ENCODE peak calls at places on chromosomes 13 and 19, in ten cellular contexts. One of them, this sample, is unnamed.

GRCh38 chr19:29576761-29577661 is 29.1 kb upstream of the POP4 start:
- DNase-seq in nephron progenitor cell: no peak
- DNase-seq in right lobe of liver: no peak
- DNase-seq in foreskin fibroblast: no peak
- DNase-seq in neural progenitor cell: no peak
- DNase-seq in AG09319: no peak
- DNase-seq in uterus: no peak
- DNase-seq in WTC11: no peak
- DNase-seq in fibroblast of mammary gland: peak
- DNase-seq in OCI-LY7: no peak
- DNase-seq in this sample: no peak

GRCh38 chr19:17873661-17874422 is 2.1 kb downstream of the SLC5A5 start:
- DNase-seq in nephron progenitor cell: peak
- DNase-seq in right lobe of liver: no peak
- DNase-seq in foreskin fibroblast: no peak
- DNase-seq in neural progenitor cell: peak
- DNase-seq in AG09319: no peak
- DNase-seq in uterus: no peak
- DNase-seq in WTC11: peak
- DNase-seq in fibroblast of mammary gland: no peak
- DNase-seq in OCI-LY7: peak
- DNase-seq in this sample: no peak

GRCh38 chr13:24719139-24719538 is 38.9 kb downstream of the ATP12A start:
- DNase-seq in nephron progenitor cell: no peak
- DNase-seq in right lobe of liver: no peak
- DNase-seq in foreskin fibroblast: no peak
- DNase-seq in neural progenitor cell: no peak
- DNase-seq in AG09319: no peak
- DNase-seq in uterus: no peak
- DNase-seq in WTC11: no peak
- DNase-seq in fibroblast of mammary gland: no peak
- DNase-seq in OCI-LY7: no peak
- DNase-seq in this sample: no peak

GRCh38 chr19:17086129-17086528 is 10.6 kb downstream of the MYO9B start:
- DNase-seq in nephron progenitor cell: no peak
- DNase-seq in right lobe of liver: no peak
- DNase-seq in foreskin fibroblast: no peak
- DNase-seq in neural progenitor cell: no peak
- DNase-seq in AG09319: no peak
- DNase-seq in uterus: no peak
- DNase-seq in WTC11: no peak
- DNase-seq in fibroblast of mammary gland: no peak
- DNase-seq in OCI-LY7: no peak
- DNase-seq in this sample: no peak

GRCh38 chr13:30998548-30999140 is 66.2 kb downstream of the TEX26 start:
- DNase-seq in nephron progenitor cell: no peak
- DNase-seq in right lobe of liver: no peak
- DNase-seq in foreskin fibroblast: peak
- DNase-seq in neural progenitor cell: peak
- DNase-seq in AG09319: peak
- DNase-seq in uterus: no peak
- DNase-seq in WTC11: no peak
- DNase-seq in fibroblast of mammary gland: peak
- DNase-seq in OCI-LY7: no peak
- DNase-seq in this sample: peak

GRCh38 chr19:55158848-55159793 is 1.6 kb upstream of the TNNI3 start:
- DNase-seq in nephron progenitor cell: no peak
- DNase-seq in right lobe of liver: no peak
- DNase-seq in foreskin fibroblast: no peak
- DNase-seq in neural progenitor cell: no peak
- DNase-seq in AG09319: no peak
- DNase-seq in uterus: no peak
- DNase-seq in WTC11: peak
- DNase-seq in fibroblast of mammary gland: peak
- DNase-seq in OCI-LY7: no peak
- DNase-seq in this sample: no peak

GRCh38 chr13:40801255-40802217 is 12.1 kb downstream of the SLC25A15 start:
- DNase-seq in nephron progenitor cell: no peak
- DNase-seq in right lobe of liver: no peak
- DNase-seq in foreskin fibroblast: no peak
- DNase-seq in neural progenitor cell: no peak
- DNase-seq in AG09319: no peak
- DNase-seq in uterus: no peak
- DNase-seq in WTC11: no peak
- DNase-seq in fibroblast of mammary gland: no peak
- DNase-seq in OCI-LY7: no peak
- DNase-seq in this sample: no peak

GRCh38 chr19:58550362-58551122 is 4.4 kb downstream of the CHMP2A start:
- DNase-seq in nephron progenitor cell: no peak
- DNase-seq in right lobe of liver: no peak
- DNase-seq in foreskin fibroblast: no peak
- DNase-seq in neural progenitor cell: no peak
- DNase-seq in AG09319: no peak
- DNase-seq in uterus: no peak
- DNase-seq in WTC11: no peak
- DNase-seq in fibroblast of mammary gland: no peak
- DNase-seq in OCI-LY7: no peak
- DNase-seq in this sample: no peak

GRCh38 chr19:11767633-11768133 is 883 bp downstream of the ZNF441 start:
- DNase-seq in nephron progenitor cell: peak
- DNase-seq in right lobe of liver: peak
- DNase-seq in foreskin fibroblast: peak
- DNase-seq in neural progenitor cell: peak
- DNase-seq in AG09319: no peak
- DNase-seq in uterus: peak
- DNase-seq in WTC11: no peak
- DNase-seq in fibroblast of mammary gland: peak
- DNase-seq in OCI-LY7: peak
- DNase-seq in this sample: no peak

GRCh38 chr13:71610876-71611275 is 256.1 kb downstream of the DACH1 start:
- DNase-seq in nephron progenitor cell: no peak
- DNase-seq in right lobe of liver: no peak
- DNase-seq in foreskin fibroblast: no peak
- DNase-seq in neural progenitor cell: no peak
- DNase-seq in AG09319: no peak
- DNase-seq in uterus: no peak
- DNase-seq in WTC11: no peak
- DNase-seq in fibroblast of mammary gland: no peak
- DNase-seq in OCI-LY7: no peak
- DNase-seq in this sample: no peak

GRCh38 chr13:106132216-106132615 is 403.2 kb downstream of the EFNB2 start:
- DNase-seq in nephron progenitor cell: no peak
- DNase-seq in right lobe of liver: no peak
- DNase-seq in foreskin fibroblast: no peak
- DNase-seq in neural progenitor cell: no peak
- DNase-seq in AG09319: no peak
- DNase-seq in uterus: no peak
- DNase-seq in WTC11: no peak
- DNase-seq in fibroblast of mammary gland: no peak
- DNase-seq in OCI-LY7: no peak
- DNase-seq in this sample: no peak

DNA sequence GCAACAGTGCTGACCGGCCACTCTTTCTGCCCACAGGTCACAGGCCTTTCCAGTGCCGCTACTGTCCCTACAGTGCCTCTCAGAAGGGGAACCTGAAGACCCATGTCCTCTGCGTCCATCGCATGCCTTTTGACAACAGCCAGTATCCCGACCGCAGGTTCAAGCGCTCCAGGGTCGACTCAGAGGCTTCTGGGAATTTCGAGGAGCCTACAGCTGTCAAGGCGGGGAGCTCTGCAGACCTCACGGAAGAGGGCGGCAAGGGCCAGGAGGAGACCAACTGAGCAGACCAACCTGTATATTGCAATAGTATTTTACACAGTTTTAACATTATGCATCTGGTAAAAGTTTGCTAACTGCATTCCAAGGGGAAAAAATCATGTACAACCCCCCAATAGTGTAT is 338.5 kb downstream of the ZNF536 start:
- DNase-seq in nephron progenitor cell: no peak
- DNase-seq in right lobe of liver: no peak
- DNase-seq in foreskin fibroblast: no peak
- DNase-seq in neural progenitor cell: no peak
- DNase-seq in AG09319: no peak
- DNase-seq in uterus: no peak
- DNase-seq in WTC11: no peak
- DNase-seq in fibroblast of mammary gland: no peak
- DNase-seq in OCI-LY7: no peak
- DNase-seq in this sample: no peak
- TF ChIP-seq CTCF in nephron progenitor cell: no peak
- TF ChIP-seq CTCF in right lobe of liver: no peak
- TF ChIP-seq CTCF in foreskin fibroblast: no peak
- TF ChIP-seq CTCF in neural progenitor cell: no peak
- TF ChIP-seq CTCF in AG09319: no peak
- TF ChIP-seq CTCF in uterus: no peak
- TF ChIP-seq CTCF in WTC11: no peak
- TF ChIP-seq CTCF in fibroblast of mammary gland: no peak
- TF ChIP-seq CTCF in OCI-LY7: no peak
- TF ChIP-seq CTCF in this sample: no peak

GRCh38 chr13:37069597-37070103 is 10.2 kb upstream of the SUPT20H start:
- DNase-seq in nephron progenitor cell: no peak
- DNase-seq in right lobe of liver: no peak
- DNase-seq in foreskin fibroblast: no peak
- DNase-seq in neural progenitor cell: no peak
- DNase-seq in AG09319: no peak
- DNase-seq in uterus: no peak
- DNase-seq in WTC11: no peak
- DNase-seq in fibroblast of mammary gland: no peak
- DNase-seq in OCI-LY7: no peak
- DNase-seq in this sample: no peak

GRCh38 chr13:37070145-37070695 is 10.7 kb upstream of the SUPT20H start:
- DNase-seq in nephron progenitor cell: no peak
- DNase-seq in right lobe of liver: no peak
- DNase-seq in foreskin fibroblast: no peak
- DNase-seq in neural progenitor cell: no peak
- DNase-seq in AG09319: no peak
- DNase-seq in uterus: no peak
- DNase-seq in WTC11: no peak
- DNase-seq in fibroblast of mammary gland: no peak
- DNase-seq in OCI-LY7: no peak
- DNase-seq in this sample: no peak

GRCh38 chr13:37067874-37068273 is 8.4 kb upstream of the SUPT20H start:
- DNase-seq in nephron progenitor cell: no peak
- DNase-seq in right lobe of liver: no peak
- DNase-seq in foreskin fibroblast: no peak
- DNase-seq in neural progenitor cell: no peak
- DNase-seq in AG09319: no peak
- DNase-seq in uterus: no peak
- DNase-seq in WTC11: no peak
- DNase-seq in fibroblast of mammary gland: no peak
- DNase-seq in OCI-LY7: peak
- DNase-seq in this sample: no peak

GRCh38 chr13:37070956-37071355 is 11.5 kb upstream of the SUPT20H start:
- DNase-seq in nephron progenitor cell: no peak
- DNase-seq in right lobe of liver: no peak
- DNase-seq in foreskin fibroblast: no peak
- DNase-seq in neural progenitor cell: no peak
- DNase-seq in AG09319: no peak
- DNase-seq in uterus: no peak
- DNase-seq in WTC11: no peak
- DNase-seq in fibroblast of mammary gland: peak
- DNase-seq in OCI-LY7: no peak
- DNase-seq in this sample: no peak

DNA sequence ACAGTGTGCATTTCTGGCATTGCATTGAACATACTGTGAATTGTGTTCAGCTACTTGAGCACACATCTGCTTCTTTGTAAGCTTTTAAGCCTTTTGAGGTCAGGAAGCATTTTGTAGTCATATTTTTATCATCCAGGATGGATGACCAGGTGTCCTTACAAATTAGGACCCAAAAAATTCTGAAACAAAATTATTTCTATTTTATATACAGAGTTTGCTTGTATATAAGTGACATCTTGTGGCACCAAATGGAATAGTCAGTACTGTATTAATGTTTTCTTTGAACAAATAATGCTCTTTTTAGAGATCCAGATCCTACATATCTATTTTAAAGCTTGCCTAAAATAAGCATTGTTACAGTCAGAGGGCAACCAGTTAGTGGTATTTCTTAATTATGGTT is 9.5 kb upstream of the SUPT20H start:
- DNase-seq in nephron progenitor cell: no peak
- DNase-seq in right lobe of liver: no peak
- DNase-seq in foreskin fibroblast: no peak
- DNase-seq in neural progenitor cell: no peak
- DNase-seq in AG09319: no peak
- DNase-seq in uterus: no peak
- DNase-seq in WTC11: no peak
- DNase-seq in fibroblast of mammary gland: peak
- DNase-seq in OCI-LY7: peak
- DNase-seq in this sample: no peak
- TF ChIP-seq CTCF in nephron progenitor cell: no peak
- TF ChIP-seq CTCF in right lobe of liver: no peak
- TF ChIP-seq CTCF in foreskin fibroblast: peak
- TF ChIP-seq CTCF in neural progenitor cell: peak
- TF ChIP-seq CTCF in AG09319: peak
- TF ChIP-seq CTCF in uterus: no peak
- TF ChIP-seq CTCF in WTC11: no peak
- TF ChIP-seq CTCF in fibroblast of mammary gland: peak
- TF ChIP-seq CTCF in OCI-LY7: peak
- TF ChIP-seq CTCF in this sample: peak

GRCh38 chr19:40549007-40549708 is 27.5 kb upstream of the SHKBP1 start:
- DNase-seq in nephron progenitor cell: peak
- DNase-seq in right lobe of liver: no peak
- DNase-seq in foreskin fibroblast: no peak
- DNase-seq in neural progenitor cell: peak
- DNase-seq in AG09319: no peak
- DNase-seq in uterus: peak
- DNase-seq in WTC11: peak
- DNase-seq in fibroblast of mammary gland: peak
- DNase-seq in OCI-LY7: peak
- DNase-seq in this sample: peak
- TF ChIP-seq CTCF in nephron progenitor cell: peak
- TF ChIP-seq CTCF in right lobe of liver: peak
- TF ChIP-seq CTCF in foreskin fibroblast: peak
- TF ChIP-seq CTCF in neural progenitor cell: peak
- TF ChIP-seq CTCF in AG09319: peak
- TF ChIP-seq CTCF in uterus: peak
- TF ChIP-seq CTCF in WTC11: peak
- TF ChIP-seq CTCF in fibroblast of mammary gland: no peak
- TF ChIP-seq CTCF in OCI-LY7: peak
- TF ChIP-seq CTCF in this sample: peak

DNA sequence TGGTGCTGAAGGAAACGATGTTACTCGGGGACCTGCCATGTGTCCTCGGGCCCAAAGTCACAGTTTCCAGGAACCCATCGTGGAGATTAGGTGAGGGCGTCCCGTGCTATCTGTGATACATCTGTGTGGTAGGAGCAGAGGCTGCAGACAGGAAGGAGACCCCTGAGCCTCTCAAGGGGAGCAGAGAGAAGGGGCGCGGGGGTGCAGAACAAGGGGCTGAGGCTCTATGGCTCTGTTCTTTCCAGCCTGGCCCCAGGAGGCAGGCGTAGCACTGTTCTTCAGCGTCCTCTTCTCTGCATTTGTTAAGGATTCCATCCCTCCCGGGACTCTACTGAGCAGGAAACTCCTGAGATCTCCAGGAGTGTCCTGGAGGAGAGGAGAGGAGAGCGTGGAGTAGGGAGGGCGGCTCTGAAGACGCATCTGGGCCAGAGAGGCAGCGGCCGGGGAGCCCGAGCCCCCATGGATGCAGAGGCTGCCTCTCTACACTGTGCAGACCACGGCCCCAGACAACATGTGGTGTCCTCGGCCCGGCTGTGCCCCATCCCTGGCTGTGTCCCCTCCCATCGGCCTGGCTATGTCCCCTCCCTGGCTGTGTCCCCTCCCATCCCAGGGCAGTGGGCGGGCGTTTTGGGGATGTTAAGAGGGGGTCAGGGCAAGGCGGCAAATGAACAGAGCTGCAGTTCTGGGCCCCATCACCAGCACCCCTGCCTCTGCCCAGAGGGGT is 118.0 kb downstream of the ATP11A start:
- DNase-seq in nephron progenitor cell: no peak
- DNase-seq in right lobe of liver: no peak
- DNase-seq in foreskin fibroblast: no peak
- DNase-seq in neural progenitor cell: no peak
- DNase-seq in AG09319: no peak
- DNase-seq in uterus: no peak
- DNase-seq in WTC11: no peak
- DNase-seq in fibroblast of mammary gland: no peak
- DNase-seq in OCI-LY7: no peak
- DNase-seq in this sample: no peak
- TF ChIP-seq CTCF in nephron progenitor cell: no peak
- TF ChIP-seq CTCF in right lobe of liver: no peak
- TF ChIP-seq CTCF in foreskin fibroblast: no peak
- TF ChIP-seq CTCF in neural progenitor cell: no peak
- TF ChIP-seq CTCF in AG09319: no peak
- TF ChIP-seq CTCF in uterus: no peak
- TF ChIP-seq CTCF in WTC11: no peak
- TF ChIP-seq CTCF in fibroblast of mammary gland: no peak
- TF ChIP-seq CTCF in OCI-LY7: no peak
- TF ChIP-seq CTCF in this sample: no peak

This sample was measured in AG04450.